ENCODE peak calls at places on chromosomes 16 and 17, in nine cellular contexts. L, O, D, K, T, Q, I, U and S are unnamed samples.

GRCh38 chr17:48051278-48051677 is 3.1 kb downstream of the NFE2L1 start:
- DNase-seq in L (no peak), O (no peak), D (no peak), K (no peak), T (no peak), Q (no peak), I (no peak), U (no peak), S (no peak)

GRCh38 chr16:72609933-72610332 is 438.0 kb upstream of the PMFBP1 start:
- DNase-seq in L (no peak), O (no peak), D (no peak), K (no peak), T (no peak), Q (no peak), I (no peak), U (no peak), S (no peak)

GRCh38 chr17:59753522-59754467 is 46.3 kb downstream of the VMP1 start:
- DNase-seq in L (peak), O (peak), D (peak), K (no peak), T (no peak), Q (peak), I (peak), U (no peak), S (peak)

GRCh38 chr16:30651124-30652004 is 604 bp downstream of the PRR14 start:
- DNase-seq in L (peak), O (peak), D (peak), K (peak), T (peak), Q (no peak), I (peak), U (peak), S (peak)

GRCh38 chr17:7704601-7705268 is at the start of gene EFNB3:
- DNase-seq in L (peak), O (peak), D (peak), K (no peak), T (no peak), Q (no peak), I (peak), U (no peak), S (peak)

GRCh38 chr17:17694229-17695081 is 13.2 kb downstream of the RAI1 start:
- DNase-seq in L (peak), O (peak), D (peak), K (peak), T (peak), Q (no peak), I (peak), U (peak), S (peak)

GRCh38 chr17:74276051-74276476 is 2.0 kb downstream of the DNAI2 start:
- DNase-seq in L (no peak), O (no peak), D (no peak), K (no peak), T (no peak), Q (no peak), I (no peak), U (no peak), S (no peak)

GRCh38 chr17:27389542-27390140 is 66.6 kb upstream of the KSR1 start:
- DNase-seq in L (no peak), O (no peak), D (no peak), K (no peak), T (no peak), Q (no peak), I (no peak), U (no peak), S (no peak)

GRCh38 chr16:12639044-12639443 is 164.6 kb downstream of the CPPED1 start:
- DNase-seq in L (no peak), O (no peak), D (no peak), K (no peak), T (no peak), Q (peak), I (no peak), U (no peak), S (no peak)

GRCh38 chr17:69175812-69176517 is 34.3 kb upstream of the ABCA6 start:
- DNase-seq in L (no peak), O (no peak), D (no peak), K (no peak), T (no peak), Q (peak), I (no peak), U (peak), S (no peak)

GRCh38 chr17:83081561-83082201 is 2.3 kb downstream of the METRNL start:
- DNase-seq in L (no peak), O (no peak), D (no peak), K (no peak), T (no peak), Q (peak), I (no peak), U (no peak), S (no peak)

GRCh38 chr16:20598832-20599469 is 22.8 kb upstream of the ACSM2B start:
- DNase-seq in L (peak), O (no peak), D (no peak), K (no peak), T (no peak), Q (no peak), I (no peak), U (no peak), S (peak)

GRCh38 chr16:73206306-73206705 is 158.4 kb upstream of the ZFHX3 start:
- DNase-seq in L (no peak), O (no peak), D (no peak), K (no peak), T (no peak), Q (no peak), I (no peak), U (no peak), S (no peak)

GRCh38 chr16:58125781-58126335 is 3.3 kb downstream of the CFAP20 start:
- DNase-seq in L (no peak), O (no peak), D (no peak), K (no peak), T (no peak), Q (no peak), I (no peak), U (no peak), S (no peak)

GRCh38 chr16:85868495-85868894 is 30.5 kb upstream of the IRF8 start:
- DNase-seq in L (no peak), O (no peak), D (no peak), K (no peak), T (no peak), Q (no peak), I (no peak), U (no peak), S (no peak)

GRCh38 chr16:30867747-30868146 is 26.1 kb downstream of the BCL7C start:
- DNase-seq in L (no peak), O (no peak), D (no peak), K (no peak), T (no peak), Q (no peak), I (no peak), U (no peak), S (no peak)

GRCh38 chr16:13809765-13810164 is 110.2 kb upstream of the ERCC4 start:
- DNase-seq in L (no peak), O (no peak), D (no peak), K (no peak), T (no peak), Q (no peak), I (no peak), U (no peak), S (no peak)